ENCODE peak calls at places on chromosome 21, in four cellular contexts. E is thyroid gland, T is A549, N is body of pancreas. Z is an unnamed sample.

GRCh38 chr21:34799092-34799491 is 130.3 kb downstream of the CLIC6 start:
- DNase-seq in E (peak; percentile 36), N (no peak), T (no peak), Z (no peak)

GRCh38 chr21:26686278-26686677 is 113.2 kb upstream of the CYYR1 start:
- DNase-seq in T (peak; percentile 41), E (no peak), N (peak; percentile 12), Z (no peak)

GRCh38 chr21:20802631-20803260 is 195.5 kb upstream of the NCAM2 start:
- DNase-seq in E (peak; percentile 51), T (no peak), N (no peak), Z (no peak)

GRCh38 chr21:42579456-42580075 is 65.9 kb downstream of the SLC37A1 start:
- DNase-seq in T (no peak), N (no peak), E (no peak), Z (no peak)

GRCh38 chr21:32529679-32530078 is 55.6 kb downstream of the TCP10L start:
- DNase-seq in E (no peak), N (no peak), T (no peak), Z (no peak)

GRCh38 chr21:42677339-42678117 is 24.1 kb downstream of the PDE9A start:
- DNase-seq in N (no peak), T (no peak), E (no peak), Z (no peak)

GRCh38 chr21:27112186-27112585 is 145.3 kb upstream of the ADAMTS5 start:
- DNase-seq in N (no peak), T (no peak), E (no peak), Z (no peak)

GRCh38 chr21:42330380-42331336 is 15.4 kb upstream of the TFF3 start:
- DNase-seq in E (no peak), T (no peak), N (no peak), Z (no peak)

GRCh38 chr21:37829447-37829846 is 86.8 kb downstream of the KCNJ6 start:
- DNase-seq in E (no peak), T (peak; percentile 52), N (peak; percentile 64), Z (no peak)

GRCh38 chr21:31893841-31894240 is 21.0 kb downstream of the HUNK start:
- DNase-seq in T (no peak), E (no peak), N (no peak), Z (no peak)

GRCh38 chr21:31184462-31184861 is 146.2 kb upstream of the KRTAP19-8 start:
- DNase-seq in T (no peak), N (no peak), E (no peak), Z (no peak)

GRCh38 chr21:34596561-34597271 is 18.2 kb downstream of the RCAN1 start:
- DNase-seq in T (no peak), E (no peak), N (no peak), Z (no peak)

GRCh38 chr21:31536138-31536537 is 123.4 kb upstream of the SOD1 start:
- DNase-seq in E (no peak), N (no peak), T (no peak), Z (no peak)

GRCh38 chr21:45102391-45102932 is 28.1 kb downstream of the ADARB1 start:
- DNase-seq in T (peak; percentile 59), E (no peak), N (peak; percentile 34), Z (no peak)

GRCh38 chr21:31731112-31731801 is 661 bp downstream of the SCAF4 start:
- DNase-seq in T (no peak), N (peak; percentile 48), E (peak; percentile 36), Z (peak; percentile 58)

GRCh38 chr21:15682182-15682895 is 47.4 kb upstream of the USP25 start:
- DNase-seq in T (peak; percentile 20), E (no peak), N (peak; percentile 30), Z (no peak)

GRCh38 chr21:15682977-15683376 is 46.8 kb upstream of the USP25 start:
- DNase-seq in N (no peak), T (no peak), E (no peak), Z (no peak)

DNA sequence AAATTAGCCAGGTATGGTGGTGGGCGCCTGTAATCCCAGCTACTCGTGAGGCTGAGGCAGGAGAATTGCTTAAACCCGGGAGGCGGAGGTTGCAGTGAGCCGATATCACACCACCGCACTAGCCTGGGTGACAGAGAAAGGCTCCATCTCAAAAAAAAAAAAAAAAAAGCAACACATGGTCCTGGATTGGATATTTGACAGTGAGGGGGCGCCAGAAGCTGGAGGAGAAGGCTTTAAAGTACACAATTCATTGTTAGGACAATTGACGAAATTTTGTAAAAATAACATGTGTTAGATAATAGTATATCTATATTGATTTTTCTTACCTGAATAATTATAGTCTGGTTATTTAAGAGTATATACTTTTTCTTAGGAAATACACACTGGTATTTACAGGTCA is 50.2 kb upstream of the USP25 start:
- DNase-seq in N (no peak), T (no peak), E (no peak), Z (no peak)
- TF ChIP-seq CTCF in N (no peak), T (no peak), E (no peak), Z (no peak)

GRCh38 chr21:29423521-29423920 is 124.8 kb downstream of the BACH1 start:
- DNase-seq in E (no peak), N (no peak), T (no peak), Z (no peak)
- H3K4me3 ChIP-seq in E (no peak overlapping the region), N (no peak overlapping the region), T (no peak overlapping the region), Z (no peak overlapping the region)

GRCh38 chr21:36134820-36135390 is at the start of gene CBR3:
- DNase-seq in N (peak; percentile 42), T (peak; percentile 55), E (peak; percentile 59), Z (peak; percentile 70)
- TF ChIP-seq POLR2A in N (no peak), T (peak; percentile 68), E (peak; percentile 31), Z (no peak)

DNA sequence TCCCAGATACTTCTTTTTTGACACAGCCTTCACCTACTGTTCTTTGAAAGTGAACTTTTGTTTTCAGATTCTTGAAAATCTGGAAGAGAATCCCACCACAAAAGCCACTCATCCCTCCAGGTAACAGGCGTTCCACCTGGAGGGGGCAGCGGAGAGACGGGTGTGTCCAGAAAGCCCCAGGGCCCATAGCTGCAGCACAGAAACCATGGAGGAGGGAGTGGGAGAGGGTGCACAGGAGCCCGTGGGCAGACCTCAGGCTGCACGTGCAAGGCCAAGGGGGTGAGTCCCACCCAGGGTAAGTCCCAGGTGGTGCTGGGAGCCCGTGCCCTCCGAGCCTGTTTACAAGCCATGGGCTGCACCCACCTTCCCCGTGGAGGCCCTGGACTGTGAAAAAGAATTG is 86.5 kb downstream of the PSMG1 start:
- DNase-seq in T (no peak), N (no peak), E (no peak), Z (no peak)
- TF ChIP-seq CTCF in T (no peak), N (no peak), E (no peak), Z (no peak)

GRCh38 chr21:28374881-28375280 is 617.8 kb downstream of the LTN1 start:
- DNase-seq in T (no peak), E (no peak), N (no peak), Z (no peak)

GRCh38 chr21:28375708-28376385 is 616.8 kb downstream of the LTN1 start:
- DNase-seq in E (no peak), T (no peak), N (no peak), Z (no peak)

GRCh38 chr21:28378026-28378425 is 614.7 kb downstream of the LTN1 start:
- DNase-seq in N (no peak), E (no peak), T (no peak), Z (no peak)
- H3K4me3 ChIP-seq in N (no peak overlapping the region), E (no peak overlapping the region), T (no peak overlapping the region), Z (no peak overlapping the region)

GRCh38 chr21:25563399-25564116 is 43.7 kb downstream of the MRPL39 start:
- DNase-seq in E (no peak), N (no peak), T (no peak), Z (no peak)
- TF ChIP-seq POLR2A in E (no peak), N (no peak), T (no peak), Z (no peak)

DNA sequence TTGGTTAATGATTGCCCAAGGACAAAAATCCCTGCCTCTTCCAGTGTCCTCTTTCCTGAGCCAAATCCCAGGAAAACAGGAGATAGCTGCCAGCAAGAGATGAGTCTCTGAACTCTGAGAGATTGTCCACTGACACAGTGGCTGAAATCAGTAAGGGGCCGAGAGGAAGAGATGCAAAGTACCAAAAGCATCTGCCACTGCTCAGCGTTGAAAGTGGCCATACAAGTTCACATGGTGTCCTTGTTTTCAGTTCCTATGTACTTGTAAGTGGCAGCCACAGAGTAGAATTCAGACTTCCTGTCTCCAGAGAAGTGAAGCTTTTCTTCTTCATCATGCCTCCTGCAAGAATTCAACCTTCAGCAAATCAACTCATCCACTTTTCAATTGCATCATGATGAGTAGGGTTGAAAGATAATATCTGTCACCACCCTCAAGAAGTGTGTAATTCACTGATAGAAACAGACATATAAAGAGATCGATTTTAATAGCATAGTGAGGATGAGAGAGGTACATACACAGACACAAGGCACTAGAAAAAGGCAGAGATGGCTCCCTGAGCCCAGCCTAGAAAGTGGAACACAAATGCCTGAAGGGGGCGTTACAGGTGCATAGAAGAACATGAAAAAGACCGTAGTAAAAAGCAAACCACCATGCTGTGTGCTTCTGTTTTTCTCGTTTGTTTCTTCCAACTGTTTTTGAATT is 185.8 kb downstream of the MRPL39 start:
- DNase-seq in T (peak; percentile 14), E (peak; percentile 35), N (peak; percentile 36), Z (peak; percentile 49)
- TF ChIP-seq CTCF in T (no peak), E (no peak), N (peak; percentile 19), Z (peak; percentile 17)

DNA sequence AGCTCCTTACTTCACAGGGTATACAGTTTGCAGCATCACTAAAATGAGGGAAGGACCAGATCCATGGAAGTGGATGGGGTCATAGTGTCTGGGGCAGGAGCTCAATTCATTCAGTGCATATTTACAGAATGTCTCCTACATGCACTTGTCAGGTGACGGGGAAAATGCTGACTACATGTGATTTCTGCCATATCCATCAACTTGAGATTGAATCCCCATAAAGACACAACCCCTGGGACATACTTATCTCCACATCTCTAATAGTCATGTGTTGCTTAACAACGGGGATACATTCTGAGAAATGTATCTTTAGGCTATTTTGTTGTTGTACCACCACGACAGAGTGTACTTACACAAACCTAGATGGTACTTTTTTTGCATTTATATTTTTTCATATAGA is 12.0 kb downstream of the RWDD2B start:
- DNase-seq in N (no peak), E (no peak), T (no peak), Z (no peak)
- H3K4me3 ChIP-seq in N (no peak overlapping the region), E (no peak overlapping the region), T (no peak overlapping the region), Z (no peak overlapping the region)

DNA sequence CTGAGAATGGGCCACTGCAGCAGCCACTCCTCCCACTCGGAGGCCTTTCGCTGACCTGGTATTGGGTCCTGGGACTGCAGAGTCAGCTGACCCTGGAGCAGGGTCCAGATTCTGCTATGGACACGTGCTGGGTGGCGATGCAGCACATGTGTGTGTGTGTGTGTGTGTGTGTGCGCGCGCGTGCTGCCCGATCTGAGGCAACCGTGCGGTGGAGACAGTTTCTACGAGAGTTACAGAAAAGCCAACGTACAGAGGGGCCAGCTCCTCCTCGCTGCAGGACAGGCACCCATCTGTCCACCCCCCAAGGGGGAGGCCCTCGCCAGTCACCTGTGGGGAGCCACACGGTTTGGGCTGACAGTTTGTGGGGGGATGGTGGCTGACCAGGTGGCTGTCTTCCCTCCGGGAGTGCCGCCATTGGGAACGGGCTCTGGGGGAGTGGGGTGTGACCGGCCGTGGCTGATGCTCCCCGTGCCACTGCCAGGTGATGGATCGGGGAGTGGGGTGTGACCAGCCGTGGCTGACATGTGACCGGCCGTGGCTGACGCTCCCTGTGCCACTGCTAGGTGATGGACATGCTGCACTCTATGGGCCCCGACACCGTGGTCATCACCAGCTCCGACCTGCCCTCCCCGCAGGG is 24.0 kb downstream of the CSTB start:
- DNase-seq in N (no peak), E (no peak), T (no peak), Z (no peak)
- TF ChIP-seq POLR2A in N (no peak), E (no peak), T (no peak), Z (no peak)